ENCODE peak calls at places on chromosomes 3 and 15, in five cellular contexts. B is hepatic stellate cell, W is GM23338, S is T-cell, G is fibroblast of lung. Q is an unnamed sample.

GRCh38 chr3:184780981-184781515 is 30.9 kb upstream of the VPS8 start:
- DNase-seq in B (no peak), W (no peak), S (no peak), G (no peak), Q (no peak)

GRCh38 chr3:4866841-4867240 is 112.4 kb upstream of the BHLHE40 start:
- DNase-seq in W (no peak), G (peak; percentile 34), S (no peak), B (no peak), Q (no peak)

GRCh38 chr15:96327155-96327741 is 3.3 kb upstream of the NR2F2 start:
- DNase-seq in G (peak; percentile 92), S (no peak), B (peak; percentile 74), W (peak; percentile 75), Q (peak; percentile 90)

GRCh38 chr15:40782609-40783227 is 12.9 kb downstream of the C15orf62 start:
- DNase-seq in S (peak; percentile 80), B (no peak), W (peak; percentile 81), G (peak; percentile 3), Q (peak; percentile 61)

GRCh38 chr15:22257047-22257667 is 176.8 kb downstream of the OR4M2 start:
- DNase-seq in B (no peak), G (no peak), W (no peak), S (no peak), Q (no peak)

GRCh38 chr3:50168791-50169190 is 13.7 kb downstream of the SEMA3F start:
- DNase-seq in S (no peak), G (no peak), B (no peak), W (no peak), Q (no peak)

GRCh38 chr3:192772495-192772894 is 45.2 kb upstream of the FGF12 start:
- DNase-seq in G (peak; percentile 34), B (peak; percentile 21), S (no peak), W (peak; percentile 77), Q (peak; percentile 19)

GRCh38 chr3:116863842-116864626 is 154.5 kb downstream of the TUSC7 start:
- DNase-seq in B (peak; percentile 1), S (no peak), W (peak; percentile 75), G (peak; percentile 42), Q (peak; percentile 42)

GRCh38 chr15:91852741-91853500 is 587 bp upstream of the SLCO3A1 start:
- DNase-seq in G (peak; percentile 62), W (peak; percentile 75), B (peak; percentile 87), S (peak; percentile 65), Q (peak; percentile 71)

GRCh38 chr3:44504566-44504965 is 27.1 kb upstream of the ZNF445 start:
- DNase-seq in G (no peak), W (no peak), B (no peak), S (no peak), Q (no peak)

GRCh38 chr3:112005091-112005672 is 6.5 kb downstream of the TAGLN3 start:
- DNase-seq in W (no peak), G (peak; percentile 73), B (no peak), S (no peak), Q (no peak)

GRCh38 chr15:100131321-100132224 is 210.2 kb downstream of the ADAMTS17 start:
- DNase-seq in B (peak; percentile 93), G (peak; percentile 71), W (peak; percentile 37), S (no peak), Q (no peak)

GRCh38 chr3:157459706-157460105 is 23.1 kb downstream of the PTX3 start:
- DNase-seq in B (no peak), G (no peak), W (no peak), S (no peak), Q (no peak)

GRCh38 chr3:5013021-5013906 is 34.0 kb downstream of the BHLHE40 start:
- DNase-seq in S (no peak), W (no peak), G (peak; percentile 76), B (peak; percentile 53), Q (peak; percentile 49)

GRCh38 chr3:131075632-131076328 is 49.1 kb downstream of the NEK11 start:
- DNase-seq in W (no peak), B (no peak), G (no peak), S (no peak), Q (no peak)

GRCh38 chr3:149969110-149969944 is 1.4 kb downstream of the PFN2 start:
- DNase-seq in B (peak; percentile 49), G (peak; percentile 90), S (no peak), W (peak; percentile 94), Q (peak; percentile 83)

GRCh38 chr3:54427951-54428871 is 305.9 kb downstream of the CACNA2D3 start:
- DNase-seq in B (peak; percentile 29), S (peak; percentile 11), G (peak; percentile 81), W (peak; percentile 82), Q (peak; percentile 54)

GRCh38 chr3:11273945-11274344 is 1.7 kb downstream of the ATG7 start:
- DNase-seq in S (no peak), W (no peak), G (no peak), B (no peak), Q (no peak)

GRCh38 chr15:73932381-73933191 is 6.3 kb downstream of the LOXL1 start:
- DNase-seq in W (no peak), S (no peak), B (no peak), G (no peak), Q (no peak)

GRCh38 chr3:50251220-50251619 is 15.2 kb downstream of the GNAI2 start:
- DNase-seq in G (peak; percentile 94), B (peak; percentile 73), S (no peak), W (no peak), Q (no peak)

GRCh38 chr3:94303897-94304296 is 241.0 kb downstream of the NSUN3 start:
- DNase-seq in W (peak; percentile 32), S (no peak), B (no peak), G (peak; percentile 61), Q (peak; percentile 27)

GRCh38 chr3:14210843-14211594 is 32.4 kb downstream of the LSM3 start:
- DNase-seq in S (no peak), B (peak; percentile 70), G (peak; percentile 99), W (no peak), Q (peak; percentile 79)

GRCh38 chr15:96896766-96897165 is 566.3 kb downstream of the NR2F2 start:
- DNase-seq in B (no peak), W (no peak), G (no peak), S (no peak), Q (no peak)

GRCh38 chr15:71484080-71484479 is 326.3 kb upstream of the NR2E3 start:
- DNase-seq in G (no peak), B (no peak), W (no peak), S (no peak), Q (no peak)

GRCh38 chr15:98580577-98580976 is 67.8 kb upstream of the IGF1R start:
- DNase-seq in G (no peak), B (peak; percentile 19), S (no peak), W (peak; percentile 58), Q (no peak)

GRCh38 chr3:11632966-11633365 is 10.7 kb downstream of the VGLL4 start:
- DNase-seq in S (no peak), G (no peak), B (no peak), W (no peak), Q (no peak)

GRCh38 chr3:127409421-127410136 is 121.7 kb upstream of the PRR20G start:
- DNase-seq in G (no peak), S (no peak), W (no peak), B (no peak), Q (no peak)

GRCh38 chr3:156448300-156448699 is 106.6 kb downstream of the SSR3 start:
- DNase-seq in B (peak; percentile 35), S (peak; percentile 40), W (peak; percentile 81), G (peak; percentile 29), Q (peak; percentile 49)

GRCh38 chr3:149342413-149343340 is 9.2 kb upstream of the TM4SF18 start:
- DNase-seq in W (no peak), B (peak; percentile 32), S (no peak), G (peak; percentile 94), Q (no peak)

GRCh38 chr15:27241942-27242341 is 271.0 kb downstream of the GABRG3 start:
- DNase-seq in B (no peak), G (peak; percentile 70), S (no peak), W (no peak), Q (peak; percentile 57)

GRCh38 chr15:88331291-88331690 is 74.8 kb upstream of the NTRK3 start:
- DNase-seq in B (peak; percentile 28), G (peak; percentile 31), W (peak; percentile 94), S (peak; percentile 12), Q (peak; percentile 54)

GRCh38 chr3:36700537-36701248 is 63.7 kb downstream of the DCLK3 start:
- DNase-seq in B (peak; percentile 55), W (peak; percentile 80), G (peak; percentile 74), S (no peak), Q (peak; percentile 69)

GRCh38 chr3:56484525-56485024 is 16.3 kb upstream of the ERC2 start:
- DNase-seq in W (no peak), G (no peak), S (no peak), B (no peak), Q (no peak)

GRCh38 chr15:32659340-32659831 is 17.9 kb downstream of the SCG5 start:
- DNase-seq in S (no peak), B (peak; percentile 93), G (peak; percentile 84), W (no peak), Q (peak; percentile 56)

GRCh38 chr15:35741395-35741794 is 195.4 kb upstream of the DPH6 start:
- DNase-seq in S (no peak), B (no peak), W (no peak), G (no peak), Q (no peak)

GRCh38 chr15:93321881-93322282 is 232.9 kb upstream of the RGMA start:
- DNase-seq in S (no peak), B (no peak), W (no peak), G (peak; percentile 56), Q (no peak)

GRCh38 chr15:69784808-69785550 is 312.7 kb downstream of the TLE3 start:
- DNase-seq in G (peak; percentile 65), B (no peak), W (no peak), S (no peak), Q (no peak)

GRCh38 chr3:126858887-126859286 is 124.0 kb upstream of the PLXNA1 start:
- DNase-seq in W (no peak), S (no peak), B (no peak), G (peak; percentile 95), Q (peak; percentile 86)

GRCh38 chr3:36911990-36912804 is 32.7 kb downstream of the TRANK1 start:
- DNase-seq in W (no peak), G (peak; percentile 88), B (peak; percentile 24), S (peak; percentile 23), Q (peak; percentile 61)

Q was measured in ACHN.